ENCODE peak calls at places on chromosomes 5 and 9, in nine cellular contexts. One of them, this sample, is unnamed.

GRCh38 chr9:132141364-132141947 is 20.4 kb upstream of the NTNG2 start:
- DNase-seq in IMR-90: no peak
- DNase-seq in AG09319: no peak
- DNase-seq in fibroblast of lung: peak
- DNase-seq in RWPE1: peak
- DNase-seq in heart right ventricle: no peak
- DNase-seq in brain microvascular endothelial cell: no peak
- DNase-seq in ascending aorta: no peak
- DNase-seq in GM12865: no peak
- DNase-seq in this sample: no peak

GRCh38 chr9:127714916-127715442 is 484 bp downstream of the PTRH1 start:
- DNase-seq in IMR-90: no peak
- DNase-seq in AG09319: no peak
- DNase-seq in fibroblast of lung: no peak
- DNase-seq in RWPE1: peak
- DNase-seq in heart right ventricle: no peak
- DNase-seq in brain microvascular endothelial cell: no peak
- DNase-seq in ascending aorta: no peak
- DNase-seq in GM12865: no peak
- DNase-seq in this sample: no peak

GRCh38 chr9:3243676-3244075 is 282.1 kb downstream of the RFX3 start:
- DNase-seq in IMR-90: no peak
- DNase-seq in AG09319: no peak
- DNase-seq in fibroblast of lung: no peak
- DNase-seq in RWPE1: no peak
- DNase-seq in heart right ventricle: no peak
- DNase-seq in brain microvascular endothelial cell: no peak
- DNase-seq in ascending aorta: no peak
- DNase-seq in GM12865: no peak
- DNase-seq in this sample: no peak

GRCh38 chr9:131744171-131744714 is 4.4 kb upstream of the RAPGEF1 start:
- DNase-seq in IMR-90: peak
- DNase-seq in AG09319: no peak
- DNase-seq in fibroblast of lung: peak
- DNase-seq in RWPE1: no peak
- DNase-seq in heart right ventricle: no peak
- DNase-seq in brain microvascular endothelial cell: peak
- DNase-seq in ascending aorta: no peak
- DNase-seq in GM12865: peak
- DNase-seq in this sample: no peak

GRCh38 chr5:128436825-128437224 is 101.2 kb downstream of the FBN2 start:
- DNase-seq in IMR-90: peak
- DNase-seq in AG09319: peak
- DNase-seq in fibroblast of lung: peak
- DNase-seq in RWPE1: peak
- DNase-seq in heart right ventricle: no peak
- DNase-seq in brain microvascular endothelial cell: peak
- DNase-seq in ascending aorta: no peak
- DNase-seq in GM12865: no peak
- DNase-seq in this sample: no peak

GRCh38 chr5:108148715-108149139 is 233.2 kb downstream of the FBXL17 start:
- DNase-seq in IMR-90: peak
- DNase-seq in AG09319: no peak
- DNase-seq in fibroblast of lung: peak
- DNase-seq in RWPE1: peak
- DNase-seq in heart right ventricle: no peak
- DNase-seq in brain microvascular endothelial cell: peak
- DNase-seq in ascending aorta: no peak
- DNase-seq in GM12865: peak
- DNase-seq in this sample: no peak

GRCh38 chr5:543351-543750 is 19.1 kb upstream of the SLC9A3 start:
- DNase-seq in IMR-90: no peak
- DNase-seq in AG09319: no peak
- DNase-seq in fibroblast of lung: no peak
- DNase-seq in RWPE1: no peak
- DNase-seq in heart right ventricle: no peak
- DNase-seq in brain microvascular endothelial cell: no peak
- DNase-seq in ascending aorta: no peak
- DNase-seq in GM12865: no peak
- DNase-seq in this sample: no peak

GRCh38 chr5:90347462-90347861 is 62.1 kb downstream of the CETN3 start:
- DNase-seq in IMR-90: no peak
- DNase-seq in AG09319: no peak
- DNase-seq in fibroblast of lung: no peak
- DNase-seq in RWPE1: no peak
- DNase-seq in heart right ventricle: no peak
- DNase-seq in brain microvascular endothelial cell: no peak
- DNase-seq in ascending aorta: no peak
- DNase-seq in GM12865: peak
- DNase-seq in this sample: peak

GRCh38 chr9:27377811-27378345 is 80.9 kb upstream of the EQTN start:
- DNase-seq in IMR-90: no peak
- DNase-seq in AG09319: no peak
- DNase-seq in fibroblast of lung: no peak
- DNase-seq in RWPE1: no peak
- DNase-seq in heart right ventricle: no peak
- DNase-seq in brain microvascular endothelial cell: no peak
- DNase-seq in ascending aorta: no peak
- DNase-seq in GM12865: peak
- DNase-seq in this sample: peak

GRCh38 chr5:133950821-133951612 is 17.4 kb downstream of the C5orf15 start:
- DNase-seq in IMR-90: no peak
- DNase-seq in AG09319: no peak
- DNase-seq in fibroblast of lung: peak
- DNase-seq in RWPE1: no peak
- DNase-seq in heart right ventricle: peak
- DNase-seq in brain microvascular endothelial cell: no peak
- DNase-seq in ascending aorta: no peak
- DNase-seq in GM12865: no peak
- DNase-seq in this sample: no peak

GRCh38 chr5:96778409-96778808 is 29.3 kb downstream of the ERAP1 start:
- DNase-seq in IMR-90: no peak
- DNase-seq in AG09319: no peak
- DNase-seq in fibroblast of lung: no peak
- DNase-seq in RWPE1: no peak
- DNase-seq in heart right ventricle: no peak
- DNase-seq in brain microvascular endothelial cell: no peak
- DNase-seq in ascending aorta: no peak
- DNase-seq in GM12865: no peak
- DNase-seq in this sample: no peak

GRCh38 chr9:33778700-33779351 is 16.5 kb upstream of the PRSS3 start:
- DNase-seq in IMR-90: peak
- DNase-seq in AG09319: no peak
- DNase-seq in fibroblast of lung: peak
- DNase-seq in RWPE1: peak
- DNase-seq in heart right ventricle: peak
- DNase-seq in brain microvascular endothelial cell: peak
- DNase-seq in ascending aorta: no peak
- DNase-seq in GM12865: peak
- DNase-seq in this sample: peak
- TF ChIP-seq CTCF in IMR-90: peak
- TF ChIP-seq CTCF in AG09319: peak
- TF ChIP-seq CTCF in fibroblast of lung: peak
- TF ChIP-seq CTCF in RWPE1: peak
- TF ChIP-seq CTCF in heart right ventricle: peak
- TF ChIP-seq CTCF in brain microvascular endothelial cell: peak
- TF ChIP-seq CTCF in ascending aorta: peak
- TF ChIP-seq CTCF in GM12865: peak
- TF ChIP-seq CTCF in this sample: peak

GRCh38 chr5:132310141-132310834 is 16.1 kb downstream of the SLC22A4 start:
- DNase-seq in IMR-90: no peak
- DNase-seq in AG09319: no peak
- DNase-seq in fibroblast of lung: no peak
- DNase-seq in RWPE1: no peak
- DNase-seq in heart right ventricle: no peak
- DNase-seq in brain microvascular endothelial cell: no peak
- DNase-seq in ascending aorta: no peak
- DNase-seq in GM12865: no peak
- DNase-seq in this sample: no peak

GRCh38 chr5:132313378-132313777 is 19.2 kb downstream of the SLC22A4 start:
- DNase-seq in IMR-90: peak
- DNase-seq in AG09319: peak
- DNase-seq in fibroblast of lung: peak
- DNase-seq in RWPE1: no peak
- DNase-seq in heart right ventricle: no peak
- DNase-seq in brain microvascular endothelial cell: no peak
- DNase-seq in ascending aorta: no peak
- DNase-seq in GM12865: no peak
- DNase-seq in this sample: no peak

GRCh38 chr5:132305420-132305819 is 11.2 kb downstream of the SLC22A4 start:
- DNase-seq in IMR-90: no peak
- DNase-seq in AG09319: no peak
- DNase-seq in fibroblast of lung: no peak
- DNase-seq in RWPE1: no peak
- DNase-seq in heart right ventricle: no peak
- DNase-seq in brain microvascular endothelial cell: no peak
- DNase-seq in ascending aorta: no peak
- DNase-seq in GM12865: no peak
- DNase-seq in this sample: no peak

GRCh38 chr5:132309679-132310078 is 15.5 kb downstream of the SLC22A4 start:
- DNase-seq in IMR-90: no peak
- DNase-seq in AG09319: no peak
- DNase-seq in fibroblast of lung: no peak
- DNase-seq in RWPE1: no peak
- DNase-seq in heart right ventricle: no peak
- DNase-seq in brain microvascular endothelial cell: no peak
- DNase-seq in ascending aorta: no peak
- DNase-seq in GM12865: no peak
- DNase-seq in this sample: no peak

GRCh38 chr5:132308701-132309100 is 14.5 kb downstream of the SLC22A4 start:
- DNase-seq in IMR-90: no peak
- DNase-seq in AG09319: no peak
- DNase-seq in fibroblast of lung: no peak
- DNase-seq in RWPE1: no peak
- DNase-seq in heart right ventricle: no peak
- DNase-seq in brain microvascular endothelial cell: no peak
- DNase-seq in ascending aorta: no peak
- DNase-seq in GM12865: no peak
- DNase-seq in this sample: no peak
- TF ChIP-seq CTCF in IMR-90: no peak
- TF ChIP-seq CTCF in AG09319: no peak
- TF ChIP-seq CTCF in fibroblast of lung: no peak
- TF ChIP-seq CTCF in RWPE1: no peak
- TF ChIP-seq CTCF in heart right ventricle: no peak
- TF ChIP-seq CTCF in brain microvascular endothelial cell: no peak
- TF ChIP-seq CTCF in ascending aorta: no peak
- TF ChIP-seq CTCF in GM12865: no peak
- TF ChIP-seq CTCF in this sample: no peak

GRCh38 chr9:211036-211435 is 3.6 kb upstream of the DOCK8 start:
- DNase-seq in IMR-90: no peak
- DNase-seq in AG09319: no peak
- DNase-seq in fibroblast of lung: no peak
- DNase-seq in RWPE1: no peak
- DNase-seq in heart right ventricle: no peak
- DNase-seq in brain microvascular endothelial cell: no peak
- DNase-seq in ascending aorta: no peak
- DNase-seq in GM12865: no peak
- DNase-seq in this sample: no peak

GRCh38 chr9:212265-212664 is 2.4 kb upstream of the DOCK8 start:
- DNase-seq in IMR-90: no peak
- DNase-seq in AG09319: no peak
- DNase-seq in fibroblast of lung: no peak
- DNase-seq in RWPE1: no peak
- DNase-seq in heart right ventricle: no peak
- DNase-seq in brain microvascular endothelial cell: no peak
- DNase-seq in ascending aorta: no peak
- DNase-seq in GM12865: no peak
- DNase-seq in this sample: no peak

GRCh38 chr9:211557-211956 is 3.1 kb upstream of the DOCK8 start:
- DNase-seq in IMR-90: no peak
- DNase-seq in AG09319: no peak
- DNase-seq in fibroblast of lung: no peak
- DNase-seq in RWPE1: no peak
- DNase-seq in heart right ventricle: no peak
- DNase-seq in brain microvascular endothelial cell: no peak
- DNase-seq in ascending aorta: no peak
- DNase-seq in GM12865: no peak
- DNase-seq in this sample: no peak

GRCh38 chr9:215631-216155 is 1.0 kb downstream of the DOCK8 start:
- DNase-seq in IMR-90: no peak
- DNase-seq in AG09319: no peak
- DNase-seq in fibroblast of lung: no peak
- DNase-seq in RWPE1: no peak
- DNase-seq in heart right ventricle: no peak
- DNase-seq in brain microvascular endothelial cell: no peak
- DNase-seq in ascending aorta: no peak
- DNase-seq in GM12865: peak
- DNase-seq in this sample: no peak

GRCh38 chr9:214488-215448 is at the start of gene DOCK8:
- DNase-seq in IMR-90: no peak
- DNase-seq in AG09319: peak
- DNase-seq in fibroblast of lung: peak
- DNase-seq in RWPE1: peak
- DNase-seq in heart right ventricle: no peak
- DNase-seq in brain microvascular endothelial cell: no peak
- DNase-seq in ascending aorta: peak
- DNase-seq in GM12865: peak
- DNase-seq in this sample: peak
- TF ChIP-seq CTCF in IMR-90: no peak
- TF ChIP-seq CTCF in AG09319: no peak
- TF ChIP-seq CTCF in fibroblast of lung: no peak
- TF ChIP-seq CTCF in RWPE1: no peak
- TF ChIP-seq CTCF in heart right ventricle: peak
- TF ChIP-seq CTCF in brain microvascular endothelial cell: peak
- TF ChIP-seq CTCF in ascending aorta: peak
- TF ChIP-seq CTCF in GM12865: peak
- TF ChIP-seq CTCF in this sample: peak

GRCh38 chr5:80125022-80125961 is 90.1 kb downstream of the THBS4 start:
- DNase-seq in IMR-90: no peak
- DNase-seq in AG09319: no peak
- DNase-seq in fibroblast of lung: no peak
- DNase-seq in RWPE1: no peak
- DNase-seq in heart right ventricle: no peak
- DNase-seq in brain microvascular endothelial cell: no peak
- DNase-seq in ascending aorta: no peak
- DNase-seq in GM12865: peak
- DNase-seq in this sample: peak

GRCh38 chr5:80124111-80124510 is 89.0 kb downstream of the THBS4 start:
- DNase-seq in IMR-90: no peak
- DNase-seq in AG09319: no peak
- DNase-seq in fibroblast of lung: no peak
- DNase-seq in RWPE1: no peak
- DNase-seq in heart right ventricle: no peak
- DNase-seq in brain microvascular endothelial cell: no peak
- DNase-seq in ascending aorta: no peak
- DNase-seq in GM12865: no peak
- DNase-seq in this sample: no peak

GRCh38 chr5:80127037-80127642 is 92.0 kb downstream of the THBS4 start:
- DNase-seq in IMR-90: no peak
- DNase-seq in AG09319: no peak
- DNase-seq in fibroblast of lung: peak
- DNase-seq in RWPE1: no peak
- DNase-seq in heart right ventricle: no peak
- DNase-seq in brain microvascular endothelial cell: no peak
- DNase-seq in ascending aorta: no peak
- DNase-seq in GM12865: peak
- DNase-seq in this sample: no peak

GRCh38 chr5:80124519-80124918 is 89.4 kb downstream of the THBS4 start:
- DNase-seq in IMR-90: no peak
- DNase-seq in AG09319: no peak
- DNase-seq in fibroblast of lung: no peak
- DNase-seq in RWPE1: no peak
- DNase-seq in heart right ventricle: no peak
- DNase-seq in brain microvascular endothelial cell: no peak
- DNase-seq in ascending aorta: no peak
- DNase-seq in GM12865: no peak
- DNase-seq in this sample: no peak

GRCh38 chr5:80125962-80126480 is 90.9 kb downstream of the THBS4 start:
- DNase-seq in IMR-90: peak
- DNase-seq in AG09319: peak
- DNase-seq in fibroblast of lung: peak
- DNase-seq in RWPE1: peak
- DNase-seq in heart right ventricle: no peak
- DNase-seq in brain microvascular endothelial cell: peak
- DNase-seq in ascending aorta: no peak
- DNase-seq in GM12865: peak
- DNase-seq in this sample: peak
- TF ChIP-seq CTCF in IMR-90: no peak
- TF ChIP-seq CTCF in AG09319: no peak
- TF ChIP-seq CTCF in fibroblast of lung: no peak
- TF ChIP-seq CTCF in RWPE1: no peak
- TF ChIP-seq CTCF in heart right ventricle: no peak
- TF ChIP-seq CTCF in brain microvascular endothelial cell: no peak
- TF ChIP-seq CTCF in ascending aorta: no peak
- TF ChIP-seq CTCF in GM12865: peak
- TF ChIP-seq CTCF in this sample: no peak